ENCODE peak calls at places on chromosomes 2 and 18, in six cellular contexts. K is NCI-H1694, M is midbrain, Y is kidney, S is NCI-H2171 treated with DMSO at 0.1 percent for 48 hours, I is pancreas. C is an unnamed sample.

GRCh38 chr2:226868331-226868730 is 32.5 kb downstream of the RHBDD1 start:
- DNase-seq in K (no peak), M (no peak), Y (no peak), S (no peak), I (no peak), C (no peak)

GRCh38 chr18:48452863-48453323 is 43.7 kb upstream of the ZBTB7C start:
- DNase-seq in K (no peak), M (peak), Y (peak), S (no peak), I (no peak), C (peak)

GRCh38 chr2:111238336-111238735 is 117.6 kb downstream of the BCL2L11 start:
- DNase-seq in K (no peak), M (no peak), Y (no peak), S (no peak), I (no peak), C (no peak)

GRCh38 chr18:9401166-9401565 is 66.6 kb downstream of the TWSG1 start:
- DNase-seq in K (no peak), M (no peak), Y (no peak), S (no peak), I (no peak), C (no peak)

GRCh38 chr2:38750793-38751042 is 443 bp downstream of the SRSF7 start:
- DNase-seq in K (no peak), M (peak), Y (peak), S (peak), I (peak), C (no peak)

GRCh38 chr2:84880645-84881521 is at the start of gene TRABD2A:
- DNase-seq in K (no peak), M (no peak), Y (peak), S (no peak), I (no peak), C (no peak)

GRCh38 chr2:1717129-1717528 is 27.2 kb downstream of the PXDN start:
- DNase-seq in K (no peak), M (peak), Y (no peak), S (no peak), I (peak), C (peak)

GRCh38 chr2:15799432-15799827 is 140.9 kb upstream of the MYCN start:
- DNase-seq in K (no peak), M (no peak), Y (no peak), S (no peak), I (no peak), C (no peak)

GRCh38 chr2:237602409-237602808 is 11.9 kb upstream of the RAB17 start:
- DNase-seq in K (no peak), M (no peak), Y (no peak), S (no peak), I (no peak), C (no peak)

GRCh38 chr2:188291142-188291616 is 495 bp upstream of the GULP1 start:
- DNase-seq in K (no peak), M (no peak), Y (no peak), S (no peak), I (peak), C (no peak)

GRCh38 chr18:58674863-58675472 is 3.7 kb downstream of the MALT1 start:
- DNase-seq in K (no peak), M (no peak), Y (no peak), S (no peak), I (no peak), C (no peak)

GRCh38 chr2:227748079-227748478 is 2.4 kb downstream of the SCYGR8 start:
- DNase-seq in K (no peak), M (no peak), Y (no peak), S (no peak), I (no peak), C (no peak)

GRCh38 chr2:125644257-125644656 is 1011.7 kb upstream of the GYPC start:
- DNase-seq in K (no peak), M (no peak), Y (no peak), S (no peak), I (no peak), C (no peak)

GRCh38 chr2:13578547-13578946 is 861.8 kb downstream of the TRIB2 start:
- DNase-seq in K (no peak), M (no peak), Y (no peak), S (no peak), I (no peak), C (no peak)

GRCh38 chr2:26644188-26644835 is 3.1 kb upstream of the CIB4 start:
- DNase-seq in K (no peak), M (no peak), Y (no peak), S (no peak), I (no peak), C (no peak)

GRCh38 chr2:95262896-95263542 is 11.2 kb upstream of the PROM2 start:
- DNase-seq in K (no peak), M (no peak), Y (no peak), S (no peak), I (no peak), C (no peak)

GRCh38 chr18:26479686-26480079 is 68.7 kb downstream of the KCTD1 start:
- DNase-seq in K (no peak), M (no peak), Y (no peak), S (no peak), I (no peak), C (no peak)

GRCh38 chr2:138373993-138374408 is 127.6 kb upstream of the SPOPL start:
- DNase-seq in K (peak), M (peak), Y (no peak), S (peak), I (peak), C (peak)

GRCh38 chr2:28716265-28716865 is 35.3 kb upstream of the PPP1CB start:
- DNase-seq in K (peak), M (peak), Y (peak), S (peak), I (peak), C (peak)

GRCh38 chr2:224086226-224086911 is 47.3 kb upstream of the SERPINE2 start:
- DNase-seq in K (no peak), M (no peak), Y (no peak), S (no peak), I (no peak), C (no peak)